ENCODE peak calls at places on chromosomes 6 and 20, in five cellular contexts. T, O, V, R and S are unnamed samples.
A peak's percentile ranks its signal among the peaks of the same experiment; 100 is the strongest.

GRCh38 chr6:26221186-26221585 is 134.0 kb downstream of the HFE start:
- DNase-seq in O (no peak), R (no peak), T (no peak), V (no peak), S (no peak)

GRCh38 chr6:3294921-3295871 is 36.4 kb downstream of the PSMG4 start:
- DNase-seq in T (no peak), O (no peak), V (no peak), R (no peak), S (no peak)

GRCh38 chr6:104888066-104888465 is 28.3 kb upstream of the HACE1 start:
- DNase-seq in V (no peak), T (no peak), O (no peak), R (no peak), S (no peak)

GRCh38 chr6:41346435-41346834 is 11.0 kb downstream of the NCR2 start:
- DNase-seq in R (peak; percentile 24), T (no peak), O (no peak), V (no peak), S (no peak)

GRCh38 chr6:51077967-51078518 is 259.4 kb downstream of the TFAP2B start:
- DNase-seq in O (no peak), T (no peak), R (no peak), V (no peak), S (no peak)

GRCh38 chr6:24935753-24936152 is at the start of gene RIPOR2:
- DNase-seq in V (no peak), T (no peak), R (no peak), O (peak; percentile 37), S (no peak)

GRCh38 chr20:64224344-64225165 is 31.0 kb upstream of the PCMTD2 start:
- DNase-seq in T (no peak), R (peak; percentile 87), V (peak; percentile 85), O (no peak), S (no peak)

GRCh38 chr20:44552039-44552438 is 30.2 kb upstream of the SERINC3 start:
- DNase-seq in V (no peak), O (no peak), T (no peak), R (no peak), S (no peak)

GRCh38 chr20:23915844-23916243 is 36.3 kb upstream of the CST5 start:
- DNase-seq in R (no peak), O (no peak), T (no peak), V (no peak), S (no peak)

GRCh38 chr6:68695838-68696237 is 60.8 kb downstream of the ADGRB3 start:
- DNase-seq in R (no peak), V (no peak), O (no peak), T (no peak), S (no peak)

GRCh38 chr20:32289661-32290431 is 12.4 kb downstream of the KIF3B start:
- DNase-seq in T (no peak), V (no peak), O (no peak), R (no peak), S (no peak)

GRCh38 chr20:19835533-19836222 is 77.6 kb downstream of the RIN2 start:
- DNase-seq in T (no peak), O (no peak), R (no peak), V (no peak), S (no peak)

DNA sequence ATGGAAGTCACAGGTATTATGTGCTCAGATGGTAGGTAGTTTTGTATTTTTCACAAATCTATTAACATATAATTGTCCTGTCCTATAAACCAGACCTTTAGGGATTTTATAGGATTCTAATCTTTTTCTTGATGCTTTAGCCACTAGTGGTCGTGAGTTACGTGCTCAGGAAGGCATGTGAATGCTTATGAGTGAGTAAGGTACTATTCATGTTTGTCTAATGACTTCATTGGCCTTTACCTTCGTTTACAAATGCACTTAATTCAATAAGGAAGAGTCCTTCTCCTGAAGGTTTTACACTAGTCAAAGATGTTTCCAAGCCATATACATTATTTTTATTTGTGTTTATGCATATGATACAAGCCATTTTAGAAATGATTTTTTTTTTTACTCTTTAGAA is 23.0 kb downstream of the PACRG start:
- DNase-seq in T (no peak), R (peak; percentile 62), V (no peak), O (no peak), S (no peak)
- TF ChIP-seq CTCF in T (no peak), R (no peak), V (no peak), O (no peak), S (no peak)

DNA sequence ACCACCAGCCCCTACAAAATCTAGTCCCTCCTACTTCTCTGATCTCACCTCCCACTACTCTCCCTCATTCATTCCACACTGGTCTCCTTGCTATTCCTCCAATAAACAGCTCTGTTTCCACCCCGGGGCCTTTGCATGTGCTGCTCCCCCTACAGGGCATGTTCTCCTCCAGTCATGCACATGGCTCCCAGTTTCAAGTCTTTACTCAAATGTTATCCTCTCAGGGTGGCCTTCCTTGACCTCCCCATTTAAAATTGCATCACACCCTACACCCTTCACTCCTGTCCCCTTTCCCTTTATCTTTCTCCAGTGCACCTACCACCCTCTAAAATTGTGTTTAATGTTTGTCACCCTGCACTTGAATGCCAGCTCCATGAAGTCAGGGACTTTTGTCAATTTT is 174.5 kb downstream of the MRPL14 start:
- DNase-seq in O (no peak), T (peak; percentile 11), V (no peak), R (no peak), S (no peak)
- TF ChIP-seq CTCF in O (no peak), T (no peak), V (peak; percentile 18), R (peak; percentile 21), S (no peak)

GRCh38 chr6:6661684-6662083 is 73.2 kb downstream of the LY86 start:
- DNase-seq in R (peak; percentile 63), T (no peak), V (peak; percentile 60), O (no peak), S (no peak)

GRCh38 chr6:6660339-6661045 is 72.0 kb downstream of the LY86 start:
- DNase-seq in R (no peak), T (no peak), O (no peak), V (no peak), S (no peak)

GRCh38 chr6:6659600-6660327 is 71.2 kb downstream of the LY86 start:
- DNase-seq in R (no peak), O (peak; percentile 65), V (no peak), T (no peak), S (peak; percentile 47)

GRCh38 chr6:6661191-6661590 is 72.7 kb downstream of the LY86 start:
- DNase-seq in V (no peak), T (no peak), O (no peak), R (no peak), S (no peak)

DNA sequence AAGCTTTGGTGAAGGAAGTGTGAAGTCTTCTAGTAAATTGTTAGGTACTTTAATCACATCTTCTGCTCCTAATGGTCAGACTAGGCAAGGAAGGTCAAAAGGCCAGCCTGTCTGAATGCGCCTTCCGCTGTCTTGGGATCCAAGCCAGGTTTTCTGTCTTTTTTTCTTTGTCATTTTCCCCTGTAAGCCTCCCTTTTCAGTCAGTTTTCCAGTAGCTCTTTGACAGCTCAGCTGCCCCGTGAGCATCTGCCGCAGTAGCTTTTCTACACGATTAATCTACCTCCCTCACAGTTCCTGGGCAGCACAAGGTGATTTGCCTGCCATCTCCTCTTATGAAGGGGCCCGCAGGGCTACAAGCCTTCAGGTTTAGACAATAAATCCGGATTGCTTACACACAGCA is 77.0 kb downstream of the LY86 start:
- DNase-seq in V (no peak), R (no peak), O (no peak), T (no peak), S (no peak)
- TF ChIP-seq CTCF in V (no peak), R (no peak), O (no peak), T (no peak), S (no peak)

GRCh38 chr6:128487055-128487454 is 33.3 kb downstream of the PTPRK start:
- DNase-seq in O (no peak), R (no peak), V (peak; percentile 30), T (no peak), S (no peak)
- TF ChIP-seq CTCF in O (no peak), R (peak; percentile 37), V (peak; percentile 29), T (no peak), S (no peak)

GRCh38 chr6:159170999-159171712 is 2.0 kb downstream of the FNDC1 start:
- DNase-seq in R (peak; percentile 72), O (no peak), T (peak; percentile 29), V (no peak), S (no peak)
- TF ChIP-seq CTCF in R (no peak), O (no peak), T (no peak), V (no peak), S (no peak)